ENCODE peak calls at places on chromosomes 13 and 19, in seven cellular contexts. D is Calu3; F is AG10803; M is WERI-Rb-1; N is activated CD8-positive, alpha-beta memory T cell treated with anti-CD3 and anti-CD28 coated beads for 24 hours; C is retina; Y is PC-3. T is an unnamed sample.
A peak's percentile ranks its signal among the peaks of the same experiment; 100 is the strongest.

GRCh38 chr19:33389574-33390119 is 16.1 kb downstream of the CEBPG start:
- DNase-seq in D (no peak), F (no peak), N (no peak), C (no peak), M (no peak), Y (no peak), T (no peak)

GRCh38 chr19:45340232-45340898 is at the start of gene KLC3:
- DNase-seq in M (peak; percentile 47), N (peak; percentile 68), D (peak; percentile 84), C (no peak), F (no peak), Y (peak; percentile 70), T (no peak)

GRCh38 chr19:10891360-10892108 is 20.2 kb downstream of the CARM1 start:
- DNase-seq in Y (no peak), N (no peak), F (no peak), D (no peak), M (peak; percentile 71), C (no peak), T (no peak)

GRCh38 chr13:70310720-70311119 is 202.5 kb upstream of the KLHL1 start:
- DNase-seq in M (peak; percentile 25), F (no peak), D (peak; percentile 8), N (no peak), Y (peak; percentile 63), C (peak; percentile 46), T (no peak)

GRCh38 chr13:89897681-89898080 is 1449.8 kb upstream of the MIR17HG start:
- DNase-seq in D (no peak), N (no peak), C (no peak), M (no peak), F (no peak), Y (no peak), T (no peak)

GRCh38 chr13:34671136-34671535 is 270.9 kb upstream of the NBEA start:
- DNase-seq in F (peak; percentile 15), Y (no peak), N (no peak), D (no peak), M (no peak), C (no peak), T (no peak)

GRCh38 chr13:47843005-47843404 is 158.1 kb downstream of the SUCLA2 start:
- DNase-seq in C (no peak), D (no peak), M (no peak), Y (no peak), F (no peak), N (no peak), T (no peak)

GRCh38 chr13:106417467-106418110 is 117.9 kb downstream of the EFNB2 start:
- DNase-seq in N (no peak), D (no peak), Y (no peak), F (peak; percentile 17), M (no peak), C (no peak), T (no peak)

GRCh38 chr13:77836423-77836822 is 82.2 kb downstream of the EDNRB start:
- DNase-seq in D (no peak), C (no peak), Y (no peak), N (no peak), F (no peak), M (no peak), T (no peak)

GRCh38 chr13:30044932-30045331 is 194.5 kb upstream of the UBL3 start:
- DNase-seq in M (no peak), D (no peak), F (no peak), Y (no peak), N (no peak), C (no peak), T (no peak)

GRCh38 chr13:112928958-112929777 is 39.8 kb upstream of the MCF2L start:
- DNase-seq in C (no peak), D (peak; percentile 11), F (peak; percentile 21), N (no peak), Y (no peak), M (no peak), T (no peak)

GRCh38 chr19:20247016-20247683 is 80.1 kb downstream of the ZNF486 start:
- DNase-seq in F (peak; percentile 2), D (no peak), Y (peak; percentile 5), N (peak; percentile 62), C (peak; percentile 48), M (peak; percentile 71), T (no peak)

GRCh38 chr13:27384285-27384684 is 40.1 kb upstream of the GTF3A start:
- DNase-seq in N (no peak), C (no peak), F (no peak), M (no peak), D (no peak), Y (no peak), T (no peak)

GRCh38 chr19:1455336-1456120 is 5.6 kb downstream of the APC2 start:
- DNase-seq in F (peak; percentile 40), Y (peak; percentile 85), C (peak; percentile 52), M (peak; percentile 81), D (peak; percentile 66), N (no peak), T (no peak)

GRCh38 chr13:112784811-112785418 is 95.1 kb downstream of the ATP11A start:
- DNase-seq in F (no peak), C (no peak), M (no peak), Y (no peak), D (no peak), N (no peak), T (no peak)

GRCh38 chr13:27339299-27339698 is 68.7 kb downstream of the RASL11A start:
- DNase-seq in C (peak; percentile 38), F (peak; percentile 35), M (peak; percentile 91), N (peak; percentile 71), D (peak; percentile 43), Y (peak; percentile 71), T (no peak)

GRCh38 chr19:1935484-1936208 is 5.3 kb upstream of the CSNK1G2 start:
- DNase-seq in M (no peak), N (no peak), C (no peak), D (no peak), F (peak; percentile 34), Y (peak; percentile 10), T (no peak)

GRCh38 chr13:112057736-112058518 is 9.0 kb upstream of the SOX1 start:
- DNase-seq in F (no peak), C (peak; percentile 68), M (no peak), D (no peak), N (no peak), Y (no peak), T (peak; percentile 82)

GRCh38 chr13:23418776-23419683 is 14.5 kb downstream of the SACS start:
- DNase-seq in Y (no peak), N (no peak), M (no peak), F (no peak), C (no peak), D (no peak), T (peak; percentile 77)

GRCh38 chr19:42199440-42200115 is 17.9 kb downstream of the DEDD2 start:
- DNase-seq in C (no peak), M (no peak), N (peak; percentile 73), F (no peak), D (no peak), Y (no peak), T (no peak)

GRCh38 chr19:5130371-5131030 is 161.6 kb downstream of the KDM4B start:
- DNase-seq in Y (no peak), F (no peak), C (no peak), N (peak; percentile 87), M (peak; percentile 36), D (no peak), T (no peak)

GRCh38 chr13:105410602-105411001 is 1124.9 kb downstream of the EFNB2 start:
- DNase-seq in F (peak; percentile 52), N (peak; percentile 62), M (peak; percentile 54), Y (peak; percentile 33), C (peak; percentile 21), D (peak; percentile 0), T (no peak)

GRCh38 chr19:4229179-4229931 is at the start of gene EBI3:
- DNase-seq in C (no peak), N (peak; percentile 80), D (peak; percentile 49), M (peak; percentile 37), F (no peak), Y (no peak), T (peak; percentile 88)

GRCh38 chr19:27740396-27740795 is 1472.6 kb downstream of the UQCRFS1 start:
- DNase-seq in F (no peak), C (no peak), N (peak; percentile 13), Y (no peak), D (no peak), M (no peak), T (peak; percentile 40)

GRCh38 chr13:36673838-36674326 is at the start of gene SERTM1:
- DNase-seq in Y (no peak), C (peak; percentile 84), N (no peak), M (peak; percentile 59), F (no peak), D (no peak), T (no peak)

GRCh38 chr19:4108767-4109625 is 14.9 kb downstream of the MAP2K2 start:
- DNase-seq in C (no peak), M (no peak), D (no peak), N (peak; percentile 84), Y (no peak), F (no peak), T (no peak)

GRCh38 chr13:91647361-91647970 is 249.0 kb downstream of the GPC5 start:
- DNase-seq in N (no peak), Y (peak; percentile 14), F (no peak), C (no peak), M (peak; percentile 72), D (no peak), T (no peak)

GRCh38 chr19:38486731-38487336 is 53.3 kb downstream of the RYR1 start:
- DNase-seq in F (no peak), Y (no peak), N (no peak), M (no peak), D (no peak), C (no peak), T (no peak)

GRCh38 chr19:29666634-29667389 is 1.6 kb downstream of the PLEKHF1 start:
- DNase-seq in C (peak; percentile 45), Y (no peak), F (peak; percentile 72), N (no peak), M (no peak), D (no peak), T (no peak)

GRCh38 chr19:37817180-37817911 is 38.0 kb upstream of the ZNF573 start:
- DNase-seq in D (no peak), F (peak; percentile 31), Y (no peak), N (peak; percentile 62), C (peak; percentile 93), M (peak; percentile 96), T (peak; percentile 89)

GRCh38 chr13:44252938-44253337 is 120.7 kb upstream of the SERP2 start:
- DNase-seq in N (no peak), F (no peak), Y (no peak), C (no peak), D (no peak), M (no peak), T (no peak)

GRCh38 chr13:71864094-71864980 is 2.7 kb downstream of the DACH1 start:
- DNase-seq in N (peak; percentile 57), F (no peak), Y (no peak), C (peak; percentile 90), M (peak; percentile 77), D (peak; percentile 0), T (no peak)

GRCh38 chr13:42893346-42893745 is 98.7 kb downstream of the EPSTI1 start:
- DNase-seq in C (no peak), F (peak; percentile 89), D (no peak), Y (peak; percentile 21), M (no peak), N (no peak), T (no peak)

GRCh38 chr13:111363121-111363520 is 42.7 kb downstream of the TEX29 start:
- DNase-seq in N (no peak), D (no peak), C (no peak), F (no peak), Y (no peak), M (no peak), T (no peak)